ENCODE peak calls at places on chromosomes 13 and 19, in ten cellular contexts. One of them, this sample, is unnamed.

GRCh38 chr13:65679240-65679639 is 1550.9 kb downstream of the PCDH9 start:
- DNase-seq in tibial artery: no peak
- DNase-seq in tibial nerve: no peak
- DNase-seq in lung: no peak
- DNase-seq in HFF-Myc: no peak
- DNase-seq in PC-3: no peak
- DNase-seq in lower lobe of right lung: no peak
- DNase-seq in breast epithelium: no peak
- DNase-seq in mammary epithelial cell: no peak
- DNase-seq in body of pancreas: no peak
- DNase-seq in this sample: no peak

GRCh38 chr19:54145541-54146158 is 8.1 kb downstream of the CNOT3 start:
- DNase-seq in lung: no peak
- DNase-seq in breast epithelium: no peak
- DNase-seq in tibial artery: no peak
- DNase-seq in mammary epithelial cell: no peak
- DNase-seq in lower lobe of right lung: no peak
- DNase-seq in PC-3: no peak
- DNase-seq in body of pancreas: no peak
- DNase-seq in tibial nerve: no peak
- DNase-seq in HFF-Myc: no peak
- DNase-seq in this sample: no peak

GRCh38 chr13:46871557-46871956 is 25.3 kb downstream of the HTR2A start:
- DNase-seq in lower lobe of right lung: no peak
- DNase-seq in tibial artery: no peak
- DNase-seq in PC-3: no peak
- DNase-seq in breast epithelium: no peak
- DNase-seq in mammary epithelial cell: peak
- DNase-seq in lung: no peak
- DNase-seq in HFF-Myc: no peak
- DNase-seq in body of pancreas: no peak
- DNase-seq in tibial nerve: no peak
- DNase-seq in this sample: no peak

GRCh38 chr19:45357445-45357783 is 13.0 kb downstream of the ERCC2 start:
- DNase-seq in body of pancreas: no peak
- DNase-seq in lower lobe of right lung: no peak
- DNase-seq in lung: no peak
- DNase-seq in PC-3: no peak
- DNase-seq in tibial nerve: no peak
- DNase-seq in mammary epithelial cell: no peak
- DNase-seq in breast epithelium: no peak
- DNase-seq in HFF-Myc: no peak
- DNase-seq in tibial artery: no peak
- DNase-seq in this sample: no peak

GRCh38 chr13:99014391-99014988 is 36.6 kb upstream of the DOCK9 start:
- DNase-seq in tibial artery: no peak
- DNase-seq in breast epithelium: no peak
- DNase-seq in HFF-Myc: no peak
- DNase-seq in tibial nerve: no peak
- DNase-seq in body of pancreas: no peak
- DNase-seq in lower lobe of right lung: no peak
- DNase-seq in lung: peak
- DNase-seq in mammary epithelial cell: no peak
- DNase-seq in PC-3: no peak
- DNase-seq in this sample: no peak

GRCh38 chr19:34731019-34731829 is 2.8 kb upstream of the ZNF181 start:
- DNase-seq in tibial nerve: no peak
- DNase-seq in PC-3: no peak
- DNase-seq in lower lobe of right lung: no peak
- DNase-seq in HFF-Myc: no peak
- DNase-seq in body of pancreas: peak
- DNase-seq in breast epithelium: no peak
- DNase-seq in mammary epithelial cell: no peak
- DNase-seq in lung: no peak
- DNase-seq in tibial artery: no peak
- DNase-seq in this sample: no peak

GRCh38 chr19:54662730-54663129 is at the start of gene LILRB4:
- DNase-seq in HFF-Myc: no peak
- DNase-seq in lung: no peak
- DNase-seq in breast epithelium: no peak
- DNase-seq in tibial artery: no peak
- DNase-seq in PC-3: no peak
- DNase-seq in tibial nerve: peak
- DNase-seq in mammary epithelial cell: no peak
- DNase-seq in body of pancreas: peak
- DNase-seq in lower lobe of right lung: peak
- DNase-seq in this sample: no peak

GRCh38 chr13:49240017-49240416 is 7.7 kb upstream of the CDADC1 start:
- DNase-seq in lower lobe of right lung: no peak
- DNase-seq in tibial nerve: no peak
- DNase-seq in breast epithelium: no peak
- DNase-seq in tibial artery: no peak
- DNase-seq in HFF-Myc: no peak
- DNase-seq in PC-3: peak
- DNase-seq in lung: no peak
- DNase-seq in mammary epithelial cell: peak
- DNase-seq in body of pancreas: peak
- DNase-seq in this sample: peak

GRCh38 chr13:49029570-49029969 is 53.9 kb downstream of the FNDC3A start:
- DNase-seq in tibial artery: no peak
- DNase-seq in PC-3: no peak
- DNase-seq in body of pancreas: no peak
- DNase-seq in tibial nerve: no peak
- DNase-seq in breast epithelium: no peak
- DNase-seq in mammary epithelial cell: no peak
- DNase-seq in HFF-Myc: no peak
- DNase-seq in lower lobe of right lung: no peak
- DNase-seq in lung: no peak
- DNase-seq in this sample: no peak

GRCh38 chr19:56304243-56304642 is 10.4 kb downstream of the ZSCAN5A start:
- DNase-seq in breast epithelium: no peak
- DNase-seq in lower lobe of right lung: no peak
- DNase-seq in tibial artery: no peak
- DNase-seq in mammary epithelial cell: no peak
- DNase-seq in PC-3: no peak
- DNase-seq in body of pancreas: no peak
- DNase-seq in tibial nerve: no peak
- DNase-seq in lung: no peak
- DNase-seq in HFF-Myc: no peak
- DNase-seq in this sample: no peak

GRCh38 chr13:99806671-99807070 is 164.9 kb downstream of the ZIC5 start:
- DNase-seq in lung: no peak
- DNase-seq in HFF-Myc: no peak
- DNase-seq in lower lobe of right lung: no peak
- DNase-seq in tibial artery: no peak
- DNase-seq in PC-3: no peak
- DNase-seq in breast epithelium: no peak
- DNase-seq in body of pancreas: no peak
- DNase-seq in tibial nerve: no peak
- DNase-seq in mammary epithelial cell: no peak
- DNase-seq in this sample: no peak

GRCh38 chr13:23447927-23448326 is 14.4 kb upstream of the SACS start:
- DNase-seq in breast epithelium: no peak
- DNase-seq in tibial artery: no peak
- DNase-seq in tibial nerve: no peak
- DNase-seq in lower lobe of right lung: no peak
- DNase-seq in lung: no peak
- DNase-seq in mammary epithelial cell: no peak
- DNase-seq in HFF-Myc: no peak
- DNase-seq in PC-3: no peak
- DNase-seq in body of pancreas: no peak
- DNase-seq in this sample: peak

GRCh38 chr19:18364826-18365528 is 21.0 kb upstream of the GDF15 start:
- DNase-seq in lung: peak
- DNase-seq in body of pancreas: peak
- DNase-seq in mammary epithelial cell: peak
- DNase-seq in PC-3: peak
- DNase-seq in lower lobe of right lung: peak
- DNase-seq in tibial artery: peak
- DNase-seq in HFF-Myc: peak
- DNase-seq in breast epithelium: peak
- DNase-seq in tibial nerve: peak
- DNase-seq in this sample: peak

GRCh38 chr19:19732579-19733501 is at the start of gene ZNF14:
- DNase-seq in HFF-Myc: peak
- DNase-seq in mammary epithelial cell: peak
- DNase-seq in tibial nerve: peak
- DNase-seq in PC-3: peak
- DNase-seq in breast epithelium: peak
- DNase-seq in tibial artery: peak
- DNase-seq in lower lobe of right lung: peak
- DNase-seq in body of pancreas: peak
- DNase-seq in lung: peak
- DNase-seq in this sample: peak

GRCh38 chr13:38814331-38814730 is 127.5 kb downstream of the FREM2 start:
- DNase-seq in HFF-Myc: no peak
- DNase-seq in lower lobe of right lung: no peak
- DNase-seq in mammary epithelial cell: peak
- DNase-seq in PC-3: no peak
- DNase-seq in tibial nerve: no peak
- DNase-seq in breast epithelium: no peak
- DNase-seq in body of pancreas: peak
- DNase-seq in tibial artery: no peak
- DNase-seq in lung: no peak
- DNase-seq in this sample: peak

DNA sequence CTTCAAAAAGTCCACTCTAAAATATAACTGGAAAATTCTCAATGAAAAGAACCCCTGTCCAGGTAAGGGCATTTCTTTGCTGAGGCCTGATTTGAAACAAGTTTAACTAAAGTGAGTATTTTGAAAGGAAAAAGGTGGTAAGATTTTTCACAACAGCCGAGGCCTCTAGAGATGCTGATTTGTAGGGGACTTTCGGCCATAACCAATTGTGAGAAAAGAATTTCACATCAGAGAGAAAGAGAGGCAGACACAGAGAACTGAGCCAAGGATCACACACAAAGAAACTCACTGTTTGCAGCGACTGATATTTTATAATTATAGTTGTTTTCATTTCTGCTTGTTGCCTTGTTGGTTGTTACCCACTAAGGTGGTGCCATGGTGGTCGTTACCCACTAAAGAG is 24.4 kb downstream of the MBD3L2B start:
- DNase-seq in breast epithelium: no peak
- DNase-seq in PC-3: no peak
- DNase-seq in mammary epithelial cell: no peak
- DNase-seq in tibial nerve: no peak
- DNase-seq in lung: no peak
- DNase-seq in tibial artery: no peak
- DNase-seq in HFF-Myc: no peak
- DNase-seq in body of pancreas: no peak
- DNase-seq in lower lobe of right lung: no peak
- DNase-seq in this sample: no peak
- H3K4me3 ChIP-seq in breast epithelium: no peak
- H3K4me3 ChIP-seq in PC-3: no peak
- H3K4me3 ChIP-seq in mammary epithelial cell: no peak
- H3K4me3 ChIP-seq in tibial nerve: no peak
- H3K4me3 ChIP-seq in lung: no peak
- H3K4me3 ChIP-seq in tibial artery: no peak
- H3K4me3 ChIP-seq in HFF-Myc: no peak
- H3K4me3 ChIP-seq in body of pancreas: no peak
- H3K4me3 ChIP-seq in lower lobe of right lung: no peak
- H3K4me3 ChIP-seq in this sample: no peak

GRCh38 chr13:78806457-78806856 is 147.5 kb upstream of the OBI1 start:
- DNase-seq in tibial nerve: no peak
- DNase-seq in mammary epithelial cell: no peak
- DNase-seq in body of pancreas: no peak
- DNase-seq in PC-3: peak
- DNase-seq in HFF-Myc: no peak
- DNase-seq in breast epithelium: no peak
- DNase-seq in lung: no peak
- DNase-seq in tibial artery: no peak
- DNase-seq in lower lobe of right lung: no peak
- DNase-seq in this sample: no peak
- TF ChIP-seq CTCF in tibial nerve: no peak
- TF ChIP-seq CTCF in mammary epithelial cell: peak
- TF ChIP-seq CTCF in body of pancreas: no peak
- TF ChIP-seq CTCF in PC-3: peak
- TF ChIP-seq CTCF in HFF-Myc: no peak
- TF ChIP-seq CTCF in breast epithelium: no peak
- TF ChIP-seq CTCF in lung: no peak
- TF ChIP-seq CTCF in tibial artery: no peak
- TF ChIP-seq CTCF in lower lobe of right lung: peak
- TF ChIP-seq CTCF in this sample: no peak

GRCh38 chr19:40089462-40089861 is 1.3 kb downstream of the ZNF780A start:
- DNase-seq in tibial nerve: no peak
- DNase-seq in breast epithelium: no peak
- DNase-seq in body of pancreas: peak
- DNase-seq in mammary epithelial cell: peak
- DNase-seq in PC-3: no peak
- DNase-seq in tibial artery: no peak
- DNase-seq in lung: no peak
- DNase-seq in lower lobe of right lung: no peak
- DNase-seq in HFF-Myc: no peak
- DNase-seq in this sample: no peak
- H3K4me3 ChIP-seq in tibial nerve: no peak
- H3K4me3 ChIP-seq in breast epithelium: peak
- H3K4me3 ChIP-seq in body of pancreas: no peak
- H3K4me3 ChIP-seq in mammary epithelial cell: peak
- H3K4me3 ChIP-seq in PC-3: peak
- H3K4me3 ChIP-seq in tibial artery: peak
- H3K4me3 ChIP-seq in lung: no peak
- H3K4me3 ChIP-seq in lower lobe of right lung: peak
- H3K4me3 ChIP-seq in HFF-Myc: peak
- H3K4me3 ChIP-seq in this sample: peak

GRCh38 chr19:5247957-5248705 is 92.5 kb downstream of the PTPRS start:
- DNase-seq in PC-3: no peak
- DNase-seq in lower lobe of right lung: no peak
- DNase-seq in mammary epithelial cell: no peak
- DNase-seq in HFF-Myc: no peak
- DNase-seq in tibial nerve: no peak
- DNase-seq in breast epithelium: no peak
- DNase-seq in body of pancreas: no peak
- DNase-seq in lung: no peak
- DNase-seq in tibial artery: no peak
- DNase-seq in this sample: no peak

GRCh38 chr19:5253403-5254110 is 87.1 kb downstream of the PTPRS start:
- DNase-seq in lower lobe of right lung: no peak
- DNase-seq in tibial artery: no peak
- DNase-seq in lung: no peak
- DNase-seq in PC-3: no peak
- DNase-seq in HFF-Myc: no peak
- DNase-seq in body of pancreas: no peak
- DNase-seq in mammary epithelial cell: no peak
- DNase-seq in breast epithelium: no peak
- DNase-seq in tibial nerve: peak
- DNase-seq in this sample: no peak

GRCh38 chr19:5251096-5252065 is 89.2 kb downstream of the PTPRS start:
- DNase-seq in lung: no peak
- DNase-seq in mammary epithelial cell: no peak
- DNase-seq in body of pancreas: no peak
- DNase-seq in breast epithelium: no peak
- DNase-seq in HFF-Myc: no peak
- DNase-seq in tibial artery: no peak
- DNase-seq in lower lobe of right lung: no peak
- DNase-seq in tibial nerve: no peak
- DNase-seq in PC-3: no peak
- DNase-seq in this sample: no peak

GRCh38 chr19:5249526-5249925 is 91.1 kb downstream of the PTPRS start:
- DNase-seq in tibial artery: no peak
- DNase-seq in mammary epithelial cell: no peak
- DNase-seq in body of pancreas: no peak
- DNase-seq in tibial nerve: no peak
- DNase-seq in PC-3: no peak
- DNase-seq in lung: no peak
- DNase-seq in breast epithelium: no peak
- DNase-seq in HFF-Myc: no peak
- DNase-seq in lower lobe of right lung: no peak
- DNase-seq in this sample: no peak

GRCh38 chr19:5250127-5250659 is 90.4 kb downstream of the PTPRS start:
- DNase-seq in tibial artery: peak
- DNase-seq in mammary epithelial cell: no peak
- DNase-seq in lung: no peak
- DNase-seq in HFF-Myc: no peak
- DNase-seq in breast epithelium: no peak
- DNase-seq in body of pancreas: peak
- DNase-seq in PC-3: no peak
- DNase-seq in tibial nerve: no peak
- DNase-seq in lower lobe of right lung: no peak
- DNase-seq in this sample: no peak
- TF ChIP-seq CTCF in tibial artery: no peak
- TF ChIP-seq CTCF in mammary epithelial cell: no peak
- TF ChIP-seq CTCF in lung: no peak
- TF ChIP-seq CTCF in HFF-Myc: no peak
- TF ChIP-seq CTCF in breast epithelium: no peak
- TF ChIP-seq CTCF in body of pancreas: no peak
- TF ChIP-seq CTCF in PC-3: no peak
- TF ChIP-seq CTCF in tibial nerve: no peak
- TF ChIP-seq CTCF in lower lobe of right lung: no peak
- TF ChIP-seq CTCF in this sample: no peak

This sample was measured in bronchial epithelial cell.